ENCODE peak calls at places on chromosomes 7 and 10, in seven cellular contexts. B, Y, W, F, Q, K and A are unnamed samples.

GRCh38 chr10:44925811-44926760 is 14.9 kb downstream of the TMEM72 start:
- DNase-seq in K (no peak), Q (no peak), F (no peak), W (no peak), B (no peak), Y (no peak), A (no peak)

GRCh38 chr7:108076141-108076540 is 54.0 kb downstream of the LAMB4 start:
- DNase-seq in Q (no peak), F (no peak), B (no peak), W (no peak), Y (no peak), K (no peak), A (no peak)

GRCh38 chr7:13641699-13642098 is 347.8 kb downstream of the ETV1 start:
- DNase-seq in Y (no peak), K (no peak), Q (no peak), B (no peak), F (no peak), W (no peak), A (no peak)

GRCh38 chr10:28105561-28105960 is 106.7 kb upstream of the ODAD2 start:
- DNase-seq in F (no peak), B (no peak), K (peak), W (no peak), Q (no peak), Y (no peak), A (no peak)

GRCh38 chr7:38819463-38819862 is 89.5 kb downstream of the VPS41 start:
- DNase-seq in W (no peak), K (no peak), F (no peak), Q (no peak), Y (no peak), B (no peak), A (no peak)

GRCh38 chr10:114544045-114544659 is 113.9 kb downstream of the ABLIM1 start:
- DNase-seq in W (peak), Q (no peak), K (no peak), F (no peak), B (peak), Y (peak), A (no peak)

GRCh38 chr7:69596723-69597277 is 1.5 kb upstream of the AUTS2 start:
- DNase-seq in F (no peak), B (no peak), W (no peak), Q (no peak), K (no peak), Y (no peak), A (no peak)

GRCh38 chr10:18252086-18252485 is 111.9 kb downstream of the CACNB2 start:
- DNase-seq in W (no peak), Q (no peak), B (no peak), K (no peak), F (no peak), Y (no peak), A (no peak)

GRCh38 chr10:103711351-103711994 is 143.9 kb downstream of the SH3PXD2A start:
- DNase-seq in K (no peak), B (no peak), Q (peak), Y (no peak), F (no peak), W (no peak), A (no peak)

GRCh38 chr10:44926771-44927751 is 15.9 kb downstream of the TMEM72 start:
- DNase-seq in F (no peak), W (no peak), B (no peak), Q (no peak), Y (no peak), K (peak), A (no peak)

GRCh38 chr7:50266893-50267386 is 37.6 kb upstream of the IKZF1 start:
- DNase-seq in Y (no peak), F (no peak), K (no peak), W (peak), B (peak), Q (no peak), A (no peak)

GRCh38 chr10:69883256-69883655 is 81.5 kb downstream of the COL13A1 start:
- DNase-seq in F (no peak), Y (no peak), B (peak), K (peak), Q (peak), W (no peak), A (no peak)

GRCh38 chr10:63260860-63261251 is 127.7 kb downstream of the NRBF2 start:
- DNase-seq in Y (no peak), Q (no peak), W (peak), B (no peak), K (no peak), F (no peak), A (no peak)

GRCh38 chr10:112519129-112519761 is 72.2 kb downstream of the VTI1A start:
- DNase-seq in B (no peak), F (no peak), W (no peak), K (no peak), Q (no peak), Y (no peak), A (no peak)

GRCh38 chr10:119782981-119783664 is 57.3 kb downstream of the INPP5F start:
- DNase-seq in Y (no peak), B (no peak), Q (no peak), F (no peak), K (no peak), W (no peak), A (no peak)

GRCh38 chr10:102617041-102617440 is 27.2 kb upstream of the TRIM8 start:
- DNase-seq in Q (no peak), K (no peak), Y (no peak), B (no peak), F (no peak), W (no peak), A (no peak)

GRCh38 chr7:14195079-14195478 is 205.6 kb upstream of the ETV1 start:
- DNase-seq in W (no peak), Q (peak), K (no peak), B (no peak), F (no peak), Y (no peak), A (no peak)

GRCh38 chr7:44062180-44062902 is 3.0 kb downstream of the PGAM2 start:
- DNase-seq in F (no peak), Y (no peak), B (no peak), K (no peak), W (no peak), Q (no peak), A (no peak)

GRCh38 chr7:134885967-134886352 is 100.3 kb upstream of the AGBL3 start:
- DNase-seq in Q (no peak), Y (no peak), W (peak), F (no peak), K (peak), B (no peak), A (no peak)
- TF ChIP-seq POLR2AphosphoS5 in Q (no peak), Y (no peak), W (no peak), F (no peak), K (no peak), B (peak), A (no peak)

GRCh38 chr7:46764100-46764941 is 817.6 kb downstream of the TNS3 start:
- DNase-seq in Q (no peak), W (no peak), K (no peak), B (peak), Y (no peak), F (no peak), A (no peak)
- TF ChIP-seq POLR2AphosphoS5 in Q (no peak), W (no peak), K (no peak), B (peak), Y (no peak), F (no peak), A (no peak)

DNA sequence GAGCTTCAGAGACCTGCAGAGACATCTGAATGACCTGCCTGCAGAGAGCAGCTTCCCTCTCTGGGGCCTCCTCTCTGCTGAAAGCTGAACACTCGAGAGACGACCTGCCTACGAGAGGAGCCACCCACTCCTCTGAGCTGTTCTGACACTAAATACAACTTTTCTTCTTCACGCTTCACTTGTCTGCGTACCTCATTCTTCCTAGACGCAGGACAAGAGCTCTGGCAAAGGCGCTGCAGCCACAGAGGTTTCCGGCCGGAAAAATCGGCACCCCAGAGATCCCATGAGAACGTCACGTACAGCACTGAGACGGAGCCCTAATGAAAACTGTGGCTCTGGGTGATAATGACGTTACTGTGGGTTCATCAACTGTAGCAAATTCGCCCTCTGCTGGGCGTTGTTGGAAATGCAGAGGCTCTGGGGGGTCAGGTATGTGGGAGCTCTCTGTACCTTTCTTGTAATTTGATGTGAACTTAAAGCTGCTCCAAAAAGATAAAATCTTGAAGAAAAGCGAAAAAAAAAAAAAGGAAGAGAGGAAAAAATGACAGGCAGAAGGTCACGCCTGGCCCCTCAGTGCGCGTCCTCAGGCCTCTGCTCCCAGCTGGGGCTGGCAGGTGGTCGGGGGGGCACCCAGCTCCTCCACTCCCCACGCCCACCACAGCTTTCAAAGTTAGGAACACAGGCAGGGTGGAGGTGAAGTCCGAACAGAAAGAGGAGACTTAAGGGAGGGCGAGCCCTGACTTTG is 120.7 kb downstream of the DYNC2I1 start:
- DNase-seq in K (peak), W (peak), Y (peak), F (no peak), Q (peak), B (peak), A (peak)
- TF ChIP-seq POLR2AphosphoS5 in K (no peak), W (no peak), Y (no peak), F (peak), Q (no peak), B (no peak), A (no peak)

GRCh38 chr10:13296476-13296875 is 3.4 kb downstream of the PHYH start:
- DNase-seq in Q (no peak), Y (no peak), B (no peak), F (no peak), K (no peak), W (no peak), A (no peak)

GRCh38 chr10:13298748-13299436 is 972 bp downstream of the PHYH start:
- DNase-seq in Q (no peak), B (no peak), W (no peak), F (no peak), Y (no peak), K (no peak), A (no peak)

GRCh38 chr10:13294784-13295183 is 5.1 kb downstream of the PHYH start:
- DNase-seq in K (no peak), B (no peak), W (no peak), F (no peak), Q (no peak), Y (no peak), A (no peak)

GRCh38 chr10:13302821-13303555 is 3.1 kb upstream of the PHYH start:
- DNase-seq in K (no peak), B (no peak), W (no peak), Y (no peak), Q (no peak), F (no peak), A (no peak)

DNA sequence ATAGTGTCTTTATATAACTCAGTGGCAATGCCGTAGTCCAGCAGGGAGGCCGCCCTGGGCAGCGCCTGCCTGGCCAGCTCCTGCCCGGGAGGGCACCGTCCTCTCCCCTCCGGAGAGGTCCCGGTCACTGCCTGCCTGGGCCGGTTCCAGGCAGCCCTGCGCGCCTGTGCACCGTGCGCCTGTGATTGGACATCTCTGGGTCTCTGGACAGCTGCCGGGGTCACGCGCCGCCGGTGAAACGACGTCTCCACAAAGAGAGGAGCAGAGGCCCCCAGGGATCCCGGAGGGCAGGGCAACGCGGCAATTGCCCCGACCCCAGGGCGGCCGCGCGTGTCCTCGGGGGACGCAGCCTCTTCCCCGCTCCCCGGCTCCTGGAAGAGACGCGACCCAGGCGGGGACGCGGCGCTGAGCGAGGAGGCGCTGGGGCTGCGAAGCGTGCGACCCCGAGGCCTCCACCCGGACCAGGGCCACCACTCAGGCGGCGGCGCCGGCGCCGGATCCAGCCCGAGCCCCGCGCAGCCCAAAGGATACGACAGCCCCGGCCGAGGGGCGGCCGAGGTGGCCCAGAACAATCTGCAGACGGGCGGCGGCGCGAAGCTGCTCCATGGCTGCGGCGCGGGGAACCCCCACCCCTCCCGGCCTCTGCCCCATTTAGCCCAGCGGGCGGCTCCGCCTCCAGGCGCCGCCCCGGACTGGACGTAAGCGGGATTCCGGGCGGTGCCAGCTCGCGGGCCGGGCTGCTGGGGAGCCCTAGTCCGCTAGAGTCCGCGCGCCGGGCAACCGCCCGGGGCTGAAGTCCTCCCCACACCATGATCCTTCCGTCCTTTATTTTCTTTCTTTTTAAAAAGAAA is at the start of gene PHYH:
- DNase-seq in B (peak), W (peak), Y (peak), K (peak), Q (peak), F (no peak), A (no peak)
- TF ChIP-seq POLR2AphosphoS5 in B (peak), W (no peak), Y (no peak), K (peak), Q (peak), F (peak), A (peak)

DNA sequence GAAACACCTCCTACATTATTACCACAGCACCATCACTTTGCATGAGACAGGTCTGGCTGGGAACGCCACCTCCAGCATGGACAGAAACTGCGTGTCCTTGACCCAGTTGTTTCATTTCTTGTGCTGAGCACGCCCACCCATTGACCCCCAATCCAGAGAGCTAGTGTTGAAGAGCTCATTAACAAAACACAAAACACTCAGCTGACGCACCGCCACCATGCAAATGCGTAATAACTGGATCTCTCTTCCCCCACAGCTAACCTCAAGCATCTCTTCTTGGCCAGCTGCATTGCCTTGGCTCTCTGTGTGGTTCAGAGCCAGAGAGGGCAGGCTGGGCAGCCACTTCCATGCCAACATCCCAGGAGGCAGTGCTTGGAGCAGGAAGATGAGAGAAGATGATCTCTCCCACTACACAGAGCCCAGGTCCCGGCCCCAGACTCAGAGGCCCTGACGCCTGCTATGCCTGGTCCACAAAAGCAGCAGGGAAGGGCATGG is 173.5 kb downstream of the PLXNA4 start:
- DNase-seq in Q (no peak), K (no peak), F (no peak), Y (no peak), B (no peak), W (no peak), A (no peak)
- TF ChIP-seq POLR2AphosphoS5 in Q (no peak), K (no peak), F (no peak), Y (no peak), B (peak), W (no peak), A (no peak)

GRCh38 chr7:17234398-17235021 is 63.9 kb upstream of the AHR start:
- DNase-seq in K (peak), Y (peak), F (no peak), B (no peak), W (peak), Q (peak), A (peak)
- TF ChIP-seq POLR2AphosphoS5 in K (no peak), Y (peak), F (no peak), B (peak), W (no peak), Q (no peak), A (no peak)

GRCh38 chr10:132440791-132441565 is 44.0 kb downstream of the PWWP2B start:
- DNase-seq in W (no peak), Y (no peak), B (no peak), F (no peak), K (no peak), Q (no peak), A (no peak)

GRCh38 chr10:132439424-132440163 is 42.6 kb downstream of the PWWP2B start:
- DNase-seq in W (no peak), Q (no peak), F (no peak), Y (no peak), K (no peak), B (no peak), A (no peak)

GRCh38 chr10:132438091-132439024 is 41.4 kb downstream of the PWWP2B start:
- DNase-seq in B (no peak), F (no peak), Y (no peak), Q (no peak), W (no peak), K (no peak), A (no peak)

GRCh38 chr10:132437511-132437910 is 40.5 kb downstream of the PWWP2B start:
- DNase-seq in F (no peak), W (no peak), Q (no peak), B (no peak), Y (no peak), K (no peak), A (no peak)

DNA sequence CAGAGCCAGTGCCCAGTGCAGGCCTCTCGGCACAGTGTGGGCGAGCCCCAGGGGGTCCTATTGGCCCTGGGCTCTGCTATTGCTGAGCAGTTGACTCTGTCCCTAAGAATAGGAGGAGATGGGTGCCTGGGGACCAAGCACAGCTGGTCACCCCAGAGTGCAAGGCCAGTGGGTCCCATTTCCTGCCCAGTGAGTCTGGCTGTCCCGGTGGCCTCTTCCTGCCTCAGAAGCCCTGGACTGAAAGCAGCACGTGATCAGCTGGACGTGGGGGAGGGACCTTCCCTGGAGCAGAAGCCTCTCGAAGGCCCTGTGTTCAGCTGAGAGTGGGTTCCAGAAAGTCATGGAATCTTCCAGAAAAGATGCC is 42.0 kb downstream of the PWWP2B start:
- DNase-seq in Q (no peak), K (no peak), Y (no peak), F (no peak), B (no peak), W (no peak), A (no peak)
- TF ChIP-seq POLR2AphosphoS5 in Q (no peak), K (no peak), Y (no peak), F (no peak), B (no peak), W (no peak), A (no peak)

DNA sequence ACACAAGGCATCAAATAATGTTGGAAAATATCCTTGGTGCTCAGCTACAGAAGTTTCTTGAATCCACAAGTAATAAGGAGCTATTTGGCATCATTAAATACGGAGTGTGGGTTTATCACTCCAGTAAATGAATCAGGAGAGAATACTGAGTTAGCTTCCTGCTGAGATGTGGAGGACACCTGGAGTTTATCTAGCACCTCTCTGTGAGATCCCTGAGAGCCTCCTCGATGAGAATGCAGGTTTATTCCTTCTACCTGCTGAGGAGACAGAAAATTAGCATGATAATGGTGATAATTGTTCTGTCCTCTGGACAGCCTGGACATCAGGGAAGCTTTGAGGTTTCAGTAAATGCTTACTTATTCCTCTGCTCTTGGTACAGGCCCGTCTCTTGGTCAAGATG is 40.5 kb downstream of the NRG3 start:
- DNase-seq in W (no peak), Y (no peak), B (no peak), F (no peak), K (no peak), Q (peak), A (no peak)
- TF ChIP-seq POLR2AphosphoS5 in W (no peak), Y (no peak), B (no peak), F (no peak), K (no peak), Q (no peak), A (no peak)

GRCh38 chr7:150378115-150378852 is 846 bp upstream of the ZNF775 start:
- DNase-seq in Q (peak), F (no peak), B (peak), K (peak), Y (no peak), W (peak), A (no peak)
- TF ChIP-seq POLR2AphosphoS5 in Q (peak), F (no peak), B (peak), K (peak), Y (no peak), W (peak), A (no peak)

GRCh38 chr7:7565018-7565680 is 1.5 kb upstream of the MIOS start:
- DNase-seq in Q (no peak), B (no peak), Y (no peak), W (no peak), K (no peak), F (no peak), A (no peak)

GRCh38 chr7:7563813-7564212 is 2.9 kb upstream of the MIOS start:
- DNase-seq in Q (no peak), B (no peak), F (no peak), K (no peak), W (no peak), Y (no peak), A (no peak)

GRCh38 chr7:7563269-7563668 is 3.4 kb upstream of the MIOS start:
- DNase-seq in Y (no peak), W (no peak), K (no peak), F (no peak), B (no peak), Q (no peak), A (no peak)

GRCh38 chr7:7562736-7563135 is 3.9 kb upstream of the MIOS start:
- DNase-seq in B (no peak), W (no peak), Y (no peak), F (no peak), Q (no peak), K (no peak), A (no peak)

DNA sequence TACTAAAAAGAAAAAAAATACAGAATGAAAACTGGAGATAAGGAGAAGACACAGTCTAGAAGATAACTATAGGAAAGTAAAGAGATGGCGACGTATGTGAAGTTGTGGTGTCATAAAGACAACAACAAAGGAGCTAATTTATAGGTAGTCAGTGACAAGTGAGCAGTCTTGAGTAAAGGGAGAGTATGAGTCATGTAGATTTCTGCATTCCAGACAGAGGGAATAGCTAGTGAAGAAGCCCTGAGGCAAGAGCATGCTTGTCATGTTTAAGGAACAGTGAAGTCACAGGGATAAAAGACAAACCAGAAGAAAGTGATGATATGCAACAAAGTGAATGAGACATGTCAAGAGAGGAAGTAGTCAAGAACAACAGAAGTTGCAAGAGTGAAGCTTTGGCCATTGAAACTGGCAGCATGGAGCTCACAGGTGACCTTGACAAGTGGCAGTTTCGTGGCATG is 2.3 kb upstream of the MIOS start:
- DNase-seq in K (no peak), F (no peak), Q (no peak), Y (no peak), B (no peak), W (no peak), A (no peak)
- TF ChIP-seq POLR2AphosphoS5 in K (no peak), F (no peak), Q (no peak), Y (no peak), B (no peak), W (no peak), A (no peak)